ENCODE peak calls at places on chromosomes 4 and X, in seven cellular contexts. C is HCT116, I is HepG2, M is breast epithelium, J is suprapubic skin, P is sigmoid colon, V is upper lobe of left lung. E is an unnamed sample.

GRCh38 chr4:120785202-120785601 is 137.3 kb downstream of the PRDM5 start:
- DNase-seq in C (no peak), I (no peak), M (no peak), J (no peak), P (no peak), V (no peak), E (no peak)

GRCh38 chr4:8912089-8912455 is 40.4 kb upstream of the HMX1 start:
- DNase-seq in C (no peak), I (no peak), M (no peak), J (peak; percentile 63), P (no peak), V (no peak), E (no peak)

GRCh38 chrX:9844936-9845573 is 58.8 kb downstream of the SHROOM2 start:
- DNase-seq in C (no peak), I (no peak), M (no peak), J (no peak), P (no peak), V (no peak), E (no peak)

GRCh38 chr4:185787926-185788679 is 23.9 kb downstream of the SORBS2 start:
- DNase-seq in C (no peak), I (no peak), M (no peak), J (no peak), P (no peak), V (no peak), E (no peak)

GRCh38 chrX:29477878-29478277 is 737.5 kb upstream of the MAGEB2 start:
- DNase-seq in C (no peak), I (no peak), M (no peak), J (no peak), P (no peak), V (no peak), E (no peak)

GRCh38 chr4:92305148-92305877 is 1.5 kb downstream of the GRID2 start:
- DNase-seq in C (peak; percentile 22), I (no peak), M (no peak), J (no peak), P (no peak), V (peak; percentile 86), E (peak; percentile 16)

GRCh38 chrX:4043951-4044350 is 330.5 kb upstream of the PRKX start:
- DNase-seq in C (no peak), I (no peak), M (no peak), J (no peak), P (no peak), V (no peak), E (no peak)

GRCh38 chr4:143384381-143384994 is 47.8 kb downstream of the GAB1 start:
- DNase-seq in C (no peak), I (no peak), M (no peak), J (no peak), P (no peak), V (no peak), E (no peak)

GRCh38 chr4:168685136-168685535 is 188.3 kb downstream of the PALLD start:
- DNase-seq in C (no peak), I (no peak), M (no peak), J (no peak), P (no peak), V (no peak), E (no peak)

GRCh38 chr4:121726642-121727268 is 30.0 kb upstream of the ANXA5 start:
- DNase-seq in C (peak; percentile 61), I (peak; percentile 64), M (no peak), J (no peak), P (no peak), V (no peak), E (peak; percentile 14)

GRCh38 chrX:136546369-136546768 is 14.4 kb downstream of the VGLL1 start:
- DNase-seq in C (no peak), I (no peak), M (no peak), J (no peak), P (no peak), V (no peak), E (no peak)

DNA sequence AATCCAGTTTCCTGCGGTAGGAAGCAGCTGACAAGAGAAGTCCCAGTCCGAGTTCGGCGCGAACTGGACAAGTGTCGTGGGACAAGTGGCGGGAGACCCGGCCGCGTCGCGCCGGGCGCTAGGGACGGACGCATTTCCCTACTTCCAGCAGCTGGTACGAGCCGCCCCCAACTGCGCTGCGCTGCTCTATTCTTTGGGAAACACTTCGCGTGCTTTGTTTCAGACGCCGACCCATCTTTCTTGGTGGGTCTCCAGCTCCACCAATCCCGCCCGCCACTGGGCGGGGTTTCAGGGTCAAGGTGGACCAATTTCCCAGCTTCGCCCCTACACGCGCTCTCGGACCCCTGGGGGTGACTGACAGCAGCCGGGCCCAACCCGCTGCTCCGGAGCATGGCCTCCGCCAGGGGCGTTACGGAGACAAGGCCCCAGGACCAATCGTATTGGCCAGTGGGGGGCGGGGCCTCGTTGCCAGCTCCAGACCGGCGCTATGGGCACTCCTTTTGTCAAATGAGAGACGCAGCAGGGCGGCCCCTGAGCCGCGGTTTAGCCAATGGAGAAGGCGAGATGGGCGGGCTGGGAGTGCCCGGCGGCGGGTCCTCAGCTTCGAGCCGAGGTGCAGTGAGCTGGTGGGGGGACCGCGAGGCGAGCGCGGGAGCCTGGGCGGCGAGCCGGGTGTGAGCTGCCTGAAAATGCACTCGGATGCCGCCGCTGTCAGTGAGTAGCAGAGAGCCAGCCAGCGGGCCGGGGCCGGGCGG is at the start of gene DCUN1D4:
- DNase-seq in C (peak; percentile 98), I (peak; percentile 98), M (peak; percentile 100), J (peak; percentile 100), P (peak; percentile 100), V (peak; percentile 100), E (peak; percentile 100)
- TF ChIP-seq POLR2A in C (no peak), I (no peak), M (no peak), J (no peak), P (peak; percentile 72), V (no peak), E (peak; percentile 78)

GRCh38 chrX:140948827-140949226 is 53.6 kb upstream of the SPANXB1 start:
- DNase-seq in C (no peak), I (no peak), M (no peak), J (no peak), P (no peak), V (no peak), E (no peak)

GRCh38 chrX:140943513-140943912 is 58.9 kb upstream of the SPANXB1 start:
- DNase-seq in C (no peak), I (no peak), M (no peak), J (no peak), P (no peak), V (no peak), E (no peak)

GRCh38 chrX:140944710-140945109 is 57.7 kb upstream of the SPANXB1 start:
- DNase-seq in C (no peak), I (no peak), M (no peak), J (no peak), P (no peak), V (no peak), E (no peak)

GRCh38 chrX:140949231-140949630 is 53.2 kb upstream of the SPANXB1 start:
- DNase-seq in C (no peak), I (no peak), M (no peak), J (no peak), P (no peak), V (no peak), E (no peak)
- TF ChIP-seq POLR2AphosphoS5 in C (no peak), I (no peak), M (no peak), J (no peak), P (no peak), V (no peak), E (no peak)

DNA sequence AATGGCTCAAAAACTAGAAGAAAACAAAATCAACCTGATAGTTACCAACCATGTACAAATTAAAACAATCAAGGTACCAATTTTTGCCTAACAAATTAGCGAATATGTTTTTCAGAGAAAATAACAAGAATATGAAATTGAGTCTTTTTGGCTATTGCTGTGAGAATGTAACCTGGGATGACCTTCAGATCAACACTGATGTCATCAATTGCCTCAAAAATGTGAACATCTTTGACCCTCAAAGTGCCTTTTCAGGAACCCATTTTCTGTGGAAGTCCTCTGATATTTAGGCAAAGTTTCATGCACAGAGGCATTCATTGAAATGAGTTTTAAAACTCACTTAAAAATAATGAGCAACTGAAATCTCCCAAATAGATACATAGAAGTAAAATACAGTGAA is 6.1 kb downstream of the RELL1 start:
- DNase-seq in C (no peak), I (no peak), M (no peak), J (no peak), P (no peak), V (no peak), E (no peak)
- H3K4me3 ChIP-seq in C (no peak overlapping the region), I (no peak overlapping the region), M (no peak overlapping the region), J (no peak overlapping the region), P (no peak overlapping the region), V (no peak overlapping the region), E (no peak overlapping the region)

DNA sequence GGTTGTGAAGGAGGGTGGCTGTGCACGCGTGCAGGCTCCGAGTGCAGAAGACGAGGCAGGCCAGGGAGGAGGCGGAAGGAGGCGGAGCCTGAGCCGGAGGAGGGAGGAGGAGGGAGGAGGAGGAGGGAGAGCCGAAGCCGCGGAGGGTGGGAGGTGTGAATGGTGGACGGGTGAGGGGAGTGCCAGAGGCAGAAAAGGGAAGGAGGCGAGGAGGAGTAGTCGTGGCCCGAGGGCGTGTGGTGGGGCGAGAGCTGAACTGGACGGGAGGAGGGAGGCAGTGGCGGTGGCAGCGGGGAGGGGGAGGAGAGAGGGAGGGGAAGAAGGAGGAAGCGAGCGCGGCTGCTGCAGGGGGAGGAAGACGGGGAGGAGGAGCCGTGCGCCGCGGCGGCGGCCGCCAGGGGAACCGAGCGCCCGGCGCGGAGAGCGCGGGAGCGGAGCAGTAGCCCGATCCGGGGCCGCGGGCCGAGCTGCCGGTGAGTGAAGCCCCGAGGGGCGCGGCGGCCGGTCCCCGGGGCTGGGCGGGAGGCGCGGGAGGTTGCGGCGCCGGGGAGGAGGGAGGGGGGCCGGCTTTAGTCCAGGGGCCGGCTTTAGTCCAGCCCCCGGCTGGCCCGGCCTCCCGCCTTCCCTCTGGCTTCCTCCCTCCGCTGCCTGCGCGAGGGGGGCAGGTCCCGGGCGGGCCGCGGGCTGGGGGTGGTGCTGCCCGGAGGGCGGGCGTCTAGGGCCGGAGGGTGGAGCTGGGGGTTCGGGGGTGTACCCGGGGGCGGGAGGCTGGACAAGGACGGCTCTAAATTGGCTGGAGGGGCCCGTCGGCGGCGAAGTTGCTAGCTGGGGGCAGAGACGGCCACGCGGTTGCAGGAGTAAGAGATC is at the start of gene TMEM164:
- DNase-seq in C (peak; percentile 56), I (peak; percentile 12), M (peak; percentile 56), J (peak; percentile 87), P (peak; percentile 91), V (peak; percentile 96), E (peak; percentile 69)
- TF ChIP-seq POLR2A in C (no peak), I (no peak), M (no peak), J (no peak), P (peak; percentile 25), V (peak; percentile 20), E (peak; percentile 6)

DNA sequence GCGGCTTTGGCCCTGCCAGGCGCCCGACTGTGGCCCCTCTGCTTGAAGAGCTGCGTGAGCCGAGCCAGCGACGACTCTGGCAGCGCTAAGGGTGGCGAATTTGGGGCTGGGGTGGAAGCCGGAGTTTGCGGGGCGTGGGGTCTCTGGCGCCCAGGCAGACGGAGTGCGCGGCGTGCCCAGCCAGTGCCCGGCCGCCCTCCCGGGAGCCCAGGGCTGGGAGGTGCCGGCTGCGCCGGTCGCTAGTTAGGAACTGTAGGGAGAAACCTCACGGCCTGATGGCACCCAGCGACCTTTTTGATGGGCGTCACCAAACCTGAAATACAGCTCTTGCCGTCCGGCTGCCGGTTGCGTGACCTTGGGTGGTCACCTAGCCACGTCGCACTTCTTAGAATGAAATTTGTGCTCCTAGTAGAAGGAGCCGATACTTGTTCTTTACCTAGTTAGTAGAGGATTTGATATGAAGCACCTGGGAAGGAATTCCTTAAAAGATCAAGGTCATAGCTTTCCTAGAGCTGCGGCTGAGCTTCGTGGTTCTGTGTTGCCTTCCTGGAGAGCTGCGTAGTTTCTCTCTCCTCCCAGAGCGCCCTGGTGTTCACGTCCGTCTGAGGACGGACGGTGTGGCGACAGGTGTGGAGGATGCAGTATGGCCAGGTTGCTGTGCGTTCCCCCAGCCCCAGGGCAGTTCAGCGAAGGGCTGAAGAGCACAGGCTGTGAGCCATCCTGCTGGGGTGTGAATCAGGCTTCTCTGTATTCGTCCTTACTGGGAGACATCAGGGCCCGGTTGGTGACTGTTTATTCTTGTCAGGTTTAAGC is 680 bp downstream of the MAEA start:
- DNase-seq in C (no peak), I (no peak), M (no peak), J (peak; percentile 77), P (no peak), V (no peak), E (no peak)
- TF ChIP-seq POLR2AphosphoS5 in C (no peak), I (no peak), M (no peak), J (no peak), P (no peak), V (no peak), E (no peak)